ENCODE peak calls at places on chromosomes 3 and 15, in seven cellular contexts. M is T-helper 1 cell; W is activated CD4-positive, alpha-beta T cell treated with anti-CD3 and anti-CD28 coated beads, Interleukin-2, amount 50 U/mL, for 4 hours; F is breast epithelium; Q is iris pigment epithelial cell; X is WERI-Rb-1; N is pancreas. B is an unnamed sample.

GRCh38 chr3:57160046-57160730 is 5.0 kb downstream of the IL17RD start:
- DNase-seq in M (no peak), W (no peak), F (no peak), Q (no peak), X (no peak), N (no peak), B (no peak)

GRCh38 chr15:59501531-59502113 is 63.6 kb downstream of the FAM81A start:
- DNase-seq in M (no peak), W (no peak), F (no peak), Q (peak; percentile 60), X (peak; percentile 63), N (no peak), B (no peak)

GRCh38 chr3:127731546-127731945 is 58.8 kb downstream of the ABTB1 start:
- DNase-seq in M (no peak), W (no peak), F (no peak), Q (no peak), X (no peak), N (no peak), B (no peak)

GRCh38 chr3:147422934-147423599 is 13.9 kb downstream of the ZIC1 start:
- DNase-seq in M (no peak), W (no peak), F (no peak), Q (no peak), X (peak; percentile 67), N (peak; percentile 43), B (peak; percentile 50)

GRCh38 chr3:130894130-130894872 is 417 bp downstream of the ATP2C1 start:
- DNase-seq in M (peak; percentile 41), W (peak; percentile 16), F (no peak), Q (peak; percentile 34), X (peak; percentile 51), N (peak; percentile 81), B (peak; percentile 37)

GRCh38 chr15:64209680-64210334 is 47.0 kb upstream of the PPIB start:
- DNase-seq in M (no peak), W (no peak), F (no peak), Q (peak; percentile 56), X (no peak), N (no peak), B (no peak)

GRCh38 chr15:50315814-50316630 is 39.0 kb downstream of the GABPB1 start:
- DNase-seq in M (no peak), W (no peak), F (no peak), Q (peak; percentile 51), X (no peak), N (no peak), B (no peak)

GRCh38 chr3:112672716-112673506 is 32.0 kb upstream of the CCDC80 start:
- DNase-seq in M (no peak), W (no peak), F (no peak), Q (no peak), X (no peak), N (no peak), B (no peak)

GRCh38 chr15:91318976-91319714 is 219.1 kb downstream of the SV2B start:
- DNase-seq in M (no peak), W (no peak), F (no peak), Q (no peak), X (no peak), N (no peak), B (no peak)

GRCh38 chr15:57306305-57306943 is 69.9 kb upstream of the CGNL1 start:
- DNase-seq in M (peak; percentile 53), W (peak; percentile 78), F (peak; percentile 86), Q (peak; percentile 56), X (peak; percentile 91), N (peak; percentile 94), B (peak; percentile 52)

GRCh38 chr3:56753206-56753605 is 48.5 kb downstream of the ARHGEF3 start:
- DNase-seq in M (no peak), W (no peak), F (no peak), Q (peak; percentile 79), X (no peak), N (no peak), B (no peak)

GRCh38 chr3:183698760-183699159 is 1.2 kb downstream of the YEATS2 start:
- DNase-seq in M (no peak), W (no peak), F (no peak), Q (peak; percentile 41), X (no peak), N (no peak), B (no peak)

GRCh38 chr3:72601983-72602382 is 246.3 kb downstream of the SHQ1 start:
- DNase-seq in M (no peak), W (no peak), F (no peak), Q (no peak), X (no peak), N (no peak), B (no peak)

GRCh38 chr3:127701281-127701792 is 28.6 kb downstream of the ABTB1 start:
- DNase-seq in M (no peak), W (no peak), F (no peak), Q (no peak), X (no peak), N (peak; percentile 38), B (no peak)